ENCODE peak calls at places on chromosome 17, in four cellular contexts. B is lung, H is tibial nerve, X is body of pancreas. C is an unnamed sample. For H3K27me3, the result is how much of the 10 kb centered on the place peaks cover.

GRCh38 chr17:75625813-75626486 is 7.3 kb upstream of the SMIM5 start:
- DNase-seq in B (no peak), H (no peak), X (peak), C (peak)

GRCh38 chr17:20191066-20191465 is 181.9 kb downstream of the SPECC1 start:
- DNase-seq in B (no peak), H (no peak), X (no peak), C (no peak)

GRCh38 chr17:69672924-69673323 is 258.4 kb downstream of the MAP2K6 start:
- DNase-seq in B (no peak), H (no peak), X (no peak), C (no peak)

GRCh38 chr17:42017866-42018200 is 594 bp upstream of the DNAJC7 start:
- DNase-seq in B (no peak), H (no peak), X (no peak), C (no peak)

GRCh38 chr17:79670537-79671386 is 59.9 kb upstream of the RBFOX3 start:
- DNase-seq in B (no peak), H (no peak), X (no peak), C (peak)

GRCh38 chr17:1485311-1485747 is 7.2 kb downstream of the MYO1C start:
- DNase-seq in B (peak), H (no peak), X (peak), C (peak)

GRCh38 chr17:18877104-18877503 is 19.2 kb downstream of the PRPSAP2 start:
- DNase-seq in B (no peak), H (no peak), X (no peak), C (no peak)

GRCh38 chr17:55730808-55731207 is 8.1 kb upstream of the TMEM100 start:
- DNase-seq in B (no peak), H (no peak), X (no peak), C (no peak)

GRCh38 chr17:21463779-21464407 is 87.7 kb downstream of the KCNJ12 start:
- DNase-seq in B (no peak), H (no peak), X (no peak), C (no peak)

GRCh38 chr17:37299257-37299985 is 76.4 kb upstream of the C17orf78 start:
- DNase-seq in B (no peak), H (no peak), X (no peak), C (no peak)

GRCh38 chr17:60328679-60329078 is 63.3 kb downstream of the USP32 start:
- DNase-seq in B (no peak), H (no peak), X (no peak), C (no peak)

GRCh38 chr17:43900858-43901754 is 6.2 kb downstream of the MPP2 start:
- DNase-seq in B (no peak), H (no peak), X (no peak), C (no peak)

GRCh38 chr17:19533718-19534561 is at the start of gene SLC47A1:
- DNase-seq in B (no peak), H (no peak), X (peak), C (peak)

GRCh38 chr17:55161935-55162555 is 102.7 kb upstream of the HLF start:
- DNase-seq in B (no peak), H (no peak), X (no peak), C (no peak)

GRCh38 chr17:65559802-65560627 is 1.4 kb downstream of the AXIN2 start:
- DNase-seq in B (no peak), H (no peak), X (peak), C (peak)

GRCh38 chr17:74759941-74760340 is 11.5 kb downstream of the NHERF1 start:
- DNase-seq in B (peak), H (no peak), X (peak), C (no peak)

GRCh38 chr17:32495347-32496253 is 8.8 kb downstream of the CDK5R1 start:
- DNase-seq in B (no peak), H (no peak), X (peak), C (peak)

GRCh38 chr17:39402890-39403605 is 1.6 kb upstream of the FBXL20 start:
- DNase-seq in B (no peak), H (no peak), X (no peak), C (peak)

GRCh38 chr17:2087597-2088211 is 32.8 kb downstream of the HIC1 start:
- DNase-seq in B (peak), H (no peak), X (no peak), C (peak)

GRCh38 chr17:39732586-39732985 is 2.3 kb upstream of the MIEN1 start:
- DNase-seq in B (no peak), H (no peak), X (no peak), C (no peak)

GRCh38 chr17:27975146-27976011 is 67.1 kb upstream of the NLK start:
- DNase-seq in B (no peak), H (no peak), X (peak), C (no peak)

GRCh38 chr17:34413443-34414076 is 50.5 kb upstream of the CCL1 start:
- DNase-seq in B (no peak), H (no peak), X (no peak), C (no peak)

GRCh38 chr17:57707892-57708291 is 37.2 kb downstream of the CCDC182 start:
- DNase-seq in B (peak), H (no peak), X (no peak), C (no peak)

GRCh38 chr17:29837531-29837930 is 92.5 kb downstream of the SSH2 start:
- DNase-seq in B (no peak), H (no peak), X (no peak), C (no peak)

GRCh38 chr17:1882836-1883235 is 53.0 kb downstream of the RPA1 start:
- DNase-seq in B (no peak), H (peak), X (peak), C (no peak)

GRCh38 chr17:42347198-42347597 is 41.0 kb downstream of the STAT3 start:
- DNase-seq in B (no peak), H (peak), X (peak), C (no peak)

GRCh38 chr17:17076066-17076465 is 33.8 kb downstream of the MPRIP start:
- DNase-seq in B (no peak), H (no peak), X (peak), C (no peak)

GRCh38 chr17:83051423-83052240 is 27.8 kb upstream of the METRNL start:
- DNase-seq in B (peak), H (peak), X (peak), C (peak)

GRCh38 chr17:43219001-43219400 is 7.3 kb downstream of the TMEM106A start:
- DNase-seq in B (peak), H (no peak), X (no peak), C (no peak)

GRCh38 chr17:57636985-57637667 is 108.0 kb downstream of the CCDC182 start:
- DNase-seq in B (no peak), H (no peak), X (no peak), C (no peak)

GRCh38 chr17:81652901-81653771 is 3.2 kb downstream of the PDE6G start:
- DNase-seq in B (no peak), H (no peak), X (no peak), C (no peak)

GRCh38 chr17:81648013-81648706 is 8.2 kb downstream of the PDE6G start:
- DNase-seq in B (no peak), H (no peak), X (no peak), C (no peak)

GRCh38 chr17:81650951-81651350 is 5.4 kb downstream of the PDE6G start:
- DNase-seq in B (no peak), H (no peak), X (no peak), C (no peak)

GRCh38 chr17:81648707-81649085 is 7.6 kb downstream of the PDE6G start:
- DNase-seq in B (no peak), H (no peak), X (no peak), C (no peak)

DNA sequence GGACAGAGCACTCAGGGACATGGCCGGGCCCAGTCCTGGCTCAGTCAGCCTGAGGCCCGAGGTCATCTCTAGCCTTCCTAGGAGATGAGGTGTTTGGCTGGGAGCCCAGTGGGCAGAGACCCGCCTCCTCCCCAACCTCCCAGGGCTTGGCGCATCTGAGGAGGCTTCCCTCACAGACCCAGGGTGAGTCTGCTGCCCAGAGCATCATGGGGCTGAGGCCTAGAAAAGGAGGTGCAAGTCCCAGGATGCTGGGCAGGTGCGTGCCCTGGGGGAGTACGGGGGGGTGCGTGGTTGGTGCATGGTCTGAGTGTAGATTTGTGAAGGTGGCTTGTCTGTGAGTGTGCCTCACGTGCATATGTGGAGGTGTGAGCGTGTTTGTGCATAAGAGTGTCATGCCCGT is 4.7 kb downstream of the PDE6G start:
- DNase-seq in B (no peak), H (no peak), X (peak), C (no peak)
- H3K27ac ChIP-seq in B (no peak), H (no peak), X (no peak), C (no peak)

DNA sequence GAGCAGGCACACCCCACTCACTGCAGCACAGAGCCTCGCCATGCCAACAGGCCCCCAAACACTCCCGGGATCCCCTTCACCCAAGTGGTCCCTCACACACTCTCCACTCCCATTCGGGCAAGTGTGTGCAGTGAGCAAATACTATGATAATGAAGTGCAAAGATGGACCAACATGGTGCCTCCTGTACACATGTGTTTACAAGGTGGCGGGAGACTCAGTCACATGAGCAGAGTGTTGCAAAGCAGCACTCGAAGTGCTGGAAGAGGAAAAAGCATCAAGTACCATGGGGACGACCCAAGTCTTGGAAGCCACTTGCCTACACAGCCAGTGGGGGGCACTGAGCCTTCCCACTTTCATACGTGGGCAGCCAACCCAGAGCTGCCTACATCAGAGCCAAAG is 17.2 kb upstream of the SP6 start:
- DNase-seq in B (no peak), H (no peak), X (no peak), C (no peak)
- H3K27me3 ChIP-seq in B (under half), H (half or more), X (under half), C (under half)

DNA sequence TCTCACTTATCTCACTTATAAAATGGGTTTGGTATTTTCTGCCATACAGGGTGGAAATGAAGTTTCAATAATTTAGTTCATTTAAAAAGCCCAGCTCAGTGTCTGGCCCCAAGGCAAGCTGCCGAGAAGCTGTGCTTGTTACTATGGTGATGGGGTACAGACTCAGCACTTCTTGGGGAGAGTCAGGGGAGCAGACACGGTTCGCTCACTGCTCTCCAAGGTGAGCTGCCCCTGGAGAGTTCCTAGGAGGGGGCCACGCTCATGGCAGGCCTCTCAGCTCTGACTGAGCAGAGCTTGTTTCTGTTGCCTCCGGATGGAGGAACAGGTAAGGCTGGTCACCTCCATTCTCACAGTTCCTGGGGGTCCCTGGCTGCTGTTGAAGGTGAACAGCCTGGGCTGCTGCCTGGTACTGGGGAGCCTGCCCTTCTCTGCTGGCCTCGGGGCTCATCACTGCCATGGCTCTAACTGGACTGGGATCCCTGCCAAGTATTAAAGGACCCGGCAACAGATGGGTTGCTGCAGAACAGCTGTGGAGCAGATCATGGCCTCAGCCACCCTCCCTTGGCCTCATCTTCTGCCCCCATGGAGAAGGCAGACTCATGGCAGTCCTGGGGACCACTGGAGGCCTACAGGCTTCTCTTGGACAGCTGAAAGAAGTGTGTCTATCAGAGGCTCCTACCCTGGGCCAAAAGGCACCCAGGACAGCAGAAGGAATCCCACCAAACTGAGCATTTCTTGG is 25.8 kb upstream of the SPATA32 start:
- DNase-seq in B (no peak), H (no peak), X (peak), C (peak)
- H3K27ac ChIP-seq in B (peak), H (no peak), X (no peak), C (peak)

GRCh38 chr17:7108560-7108925 is 6.1 kb downstream of the ASGR2 start:
- DNase-seq in B (no peak), H (no peak), X (no peak), C (no peak)
- H3K27me3 ChIP-seq in B (under half), H (under half), X (under half), C (under half)

DNA sequence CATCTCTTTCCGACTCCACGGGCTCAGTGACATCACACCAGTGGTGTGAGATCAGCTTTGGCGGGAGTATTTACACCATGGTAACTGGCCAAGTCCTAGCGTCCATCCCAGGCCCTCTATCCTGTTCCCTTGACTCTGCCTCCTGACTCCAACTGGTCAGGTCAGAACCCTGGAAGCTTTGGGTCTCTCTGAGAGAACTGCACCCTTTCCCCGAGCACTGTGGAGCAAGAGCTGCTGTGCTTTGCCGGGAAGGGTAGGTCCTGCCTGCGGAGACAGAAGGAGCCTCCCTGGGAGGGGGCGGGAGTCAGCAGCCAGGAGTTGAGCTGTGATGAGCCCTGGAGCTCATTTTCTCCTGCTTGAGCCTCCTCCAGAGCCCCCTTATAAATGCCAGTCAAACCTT is 212.1 kb upstream of the TNRC6C start:
- DNase-seq in B (no peak), H (no peak), X (no peak), C (peak)
- H3K27ac ChIP-seq in B (no peak), H (no peak), X (no peak), C (no peak)

DNA sequence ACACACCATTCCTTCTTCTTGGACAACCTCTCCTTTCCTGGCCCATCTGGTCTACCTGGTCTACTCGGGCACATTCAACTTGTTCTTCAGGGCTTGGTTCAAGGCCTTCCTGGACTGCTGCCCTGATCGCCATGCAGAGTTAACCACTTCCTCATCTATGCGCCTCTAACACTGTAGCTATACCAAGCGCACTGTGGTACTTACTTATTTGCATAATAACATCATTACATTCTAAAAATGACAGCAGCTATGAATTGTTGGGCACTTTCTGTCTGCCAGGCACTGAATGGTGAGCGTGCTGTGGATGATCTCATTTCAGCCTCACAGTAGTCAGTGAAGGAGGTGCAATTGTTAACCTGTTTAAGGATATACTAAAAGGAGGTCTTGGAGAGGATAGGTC is 66.9 kb upstream of the SDK2 start:
- DNase-seq in B (no peak), H (no peak), X (no peak), C (no peak)
- H3K27me3 ChIP-seq in B (under half), H (under half), X (under half), C (under half)